ENCODE peak calls at places on chromosome 1, in seven cellular contexts. G is CD4-positive, alpha-beta T cell; E is T-helper 9 cell; Y is activated T-cell treated with anti-CD3 and anti-CD28 coated beads, Interleukin-2, amount 50 U/mL, for 24 hours; T is GM12865; W is HEK293T; H is effector memory CD4-positive, alpha-beta T cell. S is an unnamed sample.
A peak's percentile ranks its signal among the peaks of the same experiment; 100 is the strongest.

GRCh38 chr1:63677497-63677896 is 84.3 kb downstream of the PGM1 start:
- DNase-seq in G (no peak), E (no peak), Y (no peak), T (no peak), W (no peak), H (no peak), S (no peak)

GRCh38 chr1:21652937-21653743 is 16.0 kb downstream of the RAP1GAP start:
- DNase-seq in G (no peak), E (no peak), Y (no peak), T (no peak), W (no peak), H (no peak), S (no peak)

GRCh38 chr1:2339206-2340085 is 51.9 kb downstream of the MORN1 start:
- DNase-seq in G (no peak), E (no peak), Y (no peak), T (no peak), W (no peak), H (no peak), S (no peak)

GRCh38 chr1:46248122-46248920 is 758 bp downstream of the RAD54L start:
- DNase-seq in G (no peak), E (no peak), Y (peak; percentile 40), T (peak; percentile 70), W (peak; percentile 45), H (no peak), S (peak; percentile 17)

GRCh38 chr1:159441360-159441759 is 1.8 kb downstream of the OR10J1 start:
- DNase-seq in G (no peak), E (no peak), Y (no peak), T (no peak), W (no peak), H (no peak), S (no peak)

GRCh38 chr1:42017259-42017658 is 98.5 kb upstream of the HIVEP3 start:
- DNase-seq in G (no peak), E (no peak), Y (no peak), T (peak; percentile 75), W (no peak), H (no peak), S (no peak)

GRCh38 chr1:235953801-235954200 is 87.1 kb upstream of the LYST start:
- DNase-seq in G (no peak), E (no peak), Y (no peak), T (no peak), W (no peak), H (no peak), S (no peak)

GRCh38 chr1:209590405-209590804 is 6.9 kb downstream of the CAMK1G start:
- DNase-seq in G (no peak), E (no peak), Y (no peak), T (no peak), W (peak; percentile 73), H (no peak), S (peak; percentile 24)

GRCh38 chr1:101769520-101769919 is 227.2 kb downstream of the OLFM3 start:
- DNase-seq in G (no peak), E (no peak), Y (no peak), T (peak; percentile 41), W (peak; percentile 19), H (no peak), S (peak; percentile 32)

GRCh38 chr1:95216292-95216990 is 17.6 kb upstream of the RWDD3 start:
- DNase-seq in G (no peak), E (no peak), Y (no peak), T (peak; percentile 20), W (no peak), H (no peak), S (no peak)

GRCh38 chr1:50873458-50874187 is 86.4 kb downstream of the FAF1 start:
- DNase-seq in G (peak; percentile 48), E (peak; percentile 55), Y (peak; percentile 70), T (peak; percentile 87), W (peak; percentile 49), H (peak; percentile 12), S (peak; percentile 74)

GRCh38 chr1:212938846-212939245 is 11.5 kb upstream of the VASH2 start:
- DNase-seq in G (no peak), E (no peak), Y (no peak), T (no peak), W (no peak), H (no peak), S (no peak)

S was measured in endothelial cell of umbilical vein.